ENCODE peak calls at places on chromosomes 1 and 21, in nine cellular contexts. M is Peyer's patch, Y is nephron progenitor cell, U is cardiac muscle cell, A is HFF-Myc, N is RWPE1, J is stomach, G is GM10248, O is fibroblast of lung. F is an unnamed sample.

GRCh38 chr1:165492845-165493244 is 47.9 kb upstream of the RXRG start:
- DNase-seq in G (no peak), M (no peak), Y (no peak), J (no peak), A (no peak), N (no peak), U (no peak), O (no peak), F (no peak)

GRCh38 chr1:31295874-31296485 is 608 bp downstream of the SNRNP40 start:
- DNase-seq in Y (no peak), M (no peak), N (no peak), O (no peak), G (no peak), A (no peak), J (no peak), U (no peak), F (no peak)

GRCh38 chr1:178752891-178753290 is 27.8 kb downstream of the RALGPS2 start:
- DNase-seq in U (no peak), M (no peak), A (no peak), Y (no peak), N (no peak), O (no peak), J (no peak), G (no peak), F (no peak)

GRCh38 chr1:118223426-118223825 is 38.4 kb upstream of the SPAG17 start:
- DNase-seq in A (no peak), G (no peak), N (no peak), Y (peak; percentile 57), U (peak; percentile 79), O (no peak), M (no peak), J (no peak), F (peak; percentile 49)

GRCh38 chr1:183580281-183580682 is 10.0 kb downstream of the NCF2 start:
- DNase-seq in A (no peak), G (peak; percentile 49), J (no peak), O (no peak), U (peak; percentile 35), N (no peak), Y (peak; percentile 38), M (peak; percentile 50), F (no peak)

GRCh38 chr1:41387667-41388091 is 26.4 kb downstream of the FOXO6 start:
- DNase-seq in J (peak; percentile 85), O (peak; percentile 66), G (no peak), M (no peak), Y (peak; percentile 74), A (no peak), U (peak; percentile 93), N (peak; percentile 38), F (no peak)

GRCh38 chr1:199279872-199280649 is 641.2 kb downstream of the PTPRC start:
- DNase-seq in J (no peak), N (no peak), G (no peak), A (no peak), M (no peak), U (no peak), O (no peak), Y (no peak), F (no peak)

GRCh38 chr1:169928438-169929209 is 34.9 kb upstream of the SCYL3 start:
- DNase-seq in A (no peak), Y (no peak), O (peak; percentile 80), N (peak; percentile 26), U (peak; percentile 57), G (no peak), M (no peak), J (no peak), F (no peak)

GRCh38 chr1:171344473-171344820 is 30.5 kb downstream of the FMO4 start:
- DNase-seq in A (no peak), J (no peak), O (peak; percentile 66), Y (no peak), G (no peak), N (no peak), M (no peak), U (no peak), F (no peak)

GRCh38 chr1:227140376-227140775 is 177.9 kb downstream of the CDC42BPA start:
- DNase-seq in U (no peak), G (no peak), A (no peak), O (no peak), J (no peak), Y (no peak), N (no peak), M (no peak), F (no peak)

GRCh38 chr1:58143972-58144752 is 402.4 kb downstream of the OMA1 start:
- DNase-seq in A (no peak), Y (no peak), M (no peak), O (no peak), G (no peak), J (no peak), U (no peak), N (no peak), F (no peak)

GRCh38 chr21:41687633-41688032 is 79.2 kb downstream of the RIPK4 start:
- DNase-seq in A (no peak), M (no peak), J (no peak), N (no peak), O (no peak), G (no peak), Y (no peak), U (no peak), F (no peak)

GRCh38 chr1:236808564-236809130 is 13.6 kb downstream of the MTR start:
- DNase-seq in M (no peak), J (no peak), Y (no peak), A (no peak), U (no peak), G (no peak), O (peak; percentile 51), N (no peak), F (no peak)

GRCh38 chr1:161737625-161738024 is 12.0 kb upstream of the DUSP12 start:
- DNase-seq in M (no peak), U (no peak), N (no peak), A (no peak), Y (no peak), G (no peak), J (no peak), O (no peak), F (no peak)
- TF ChIP-seq CTCF in M (no peak), U (no peak), N (no peak), A (no peak), Y (no peak), G (no peak), J (no peak), O (no peak), F (no peak)

GRCh38 chr1:156912861-156913808 is 7.3 kb upstream of the LRRC71 start:
- DNase-seq in M (no peak), N (no peak), J (no peak), A (no peak), O (no peak), Y (peak; percentile 44), U (no peak), G (no peak), F (peak; percentile 47)
- TF ChIP-seq CTCF in M (no peak), N (no peak), J (no peak), A (no peak), O (no peak), Y (peak; percentile 31), U (no peak), G (no peak), F (peak; percentile 19)

GRCh38 chr1:72283204-72284083 is 1.1 kb upstream of the NEGR1 start:
- DNase-seq in J (peak; percentile 52), M (no peak), N (peak; percentile 22), Y (peak; percentile 63), G (peak; percentile 11), O (peak; percentile 73), A (no peak), U (peak; percentile 66), F (peak; percentile 67)

GRCh38 chr1:72285074-72285425 is 2.7 kb upstream of the NEGR1 start:
- DNase-seq in A (no peak), U (no peak), J (no peak), M (no peak), Y (no peak), O (no peak), G (no peak), N (no peak), F (no peak)

GRCh38 chr1:72282690-72283203 is 408 bp upstream of the NEGR1 start:
- DNase-seq in J (peak; percentile 81), U (peak; percentile 90), Y (peak; percentile 86), N (peak; percentile 59), A (no peak), O (peak; percentile 92), G (peak; percentile 61), M (peak; percentile 31), F (peak; percentile 93)

GRCh38 chr1:72284084-72284397 is 1.7 kb upstream of the NEGR1 start:
- DNase-seq in U (no peak), M (no peak), Y (no peak), J (no peak), O (no peak), A (no peak), N (peak; percentile 2), G (no peak), F (no peak)

DNA sequence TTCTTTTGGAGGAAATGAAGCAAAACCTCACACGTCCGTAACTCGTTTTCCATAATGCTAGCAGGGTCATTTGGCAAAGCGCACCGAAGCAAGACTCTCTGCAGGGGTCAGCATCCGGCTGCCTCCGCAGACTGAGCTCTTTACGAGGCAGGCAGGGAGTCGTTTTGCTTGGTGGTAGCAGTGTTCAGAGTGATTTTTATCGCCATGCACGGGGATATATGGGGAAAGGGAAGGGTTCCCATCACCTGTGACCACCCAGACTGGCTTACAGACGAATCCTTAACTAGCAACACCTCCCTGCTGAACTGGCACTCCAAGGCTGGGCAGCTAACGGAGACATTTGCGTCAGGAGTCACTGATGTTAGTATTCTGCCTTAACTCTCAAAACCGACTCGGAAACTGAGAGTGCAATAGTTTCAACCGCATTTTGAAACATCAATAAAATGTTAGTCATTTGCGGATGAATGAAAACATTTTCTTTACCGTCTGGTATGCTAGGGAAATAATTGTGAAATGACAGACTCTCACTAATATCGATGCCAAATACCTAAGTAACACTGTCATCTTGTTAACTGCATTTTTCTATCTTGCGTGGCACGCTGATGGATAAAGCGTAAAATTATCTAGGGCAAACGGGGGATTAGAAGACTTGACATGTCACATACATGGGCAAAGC is 2.2 kb upstream of the NEGR1 start:
- DNase-seq in N (peak; percentile 65), A (peak; percentile 64), G (peak; percentile 5), J (no peak), O (peak; percentile 79), Y (peak; percentile 59), U (peak; percentile 70), M (no peak), F (peak; percentile 64)
- TF ChIP-seq CTCF in N (no peak), A (peak; percentile 19), G (no peak), J (no peak), O (no peak), Y (no peak), U (peak; percentile 11), M (no peak), F (no peak)

DNA sequence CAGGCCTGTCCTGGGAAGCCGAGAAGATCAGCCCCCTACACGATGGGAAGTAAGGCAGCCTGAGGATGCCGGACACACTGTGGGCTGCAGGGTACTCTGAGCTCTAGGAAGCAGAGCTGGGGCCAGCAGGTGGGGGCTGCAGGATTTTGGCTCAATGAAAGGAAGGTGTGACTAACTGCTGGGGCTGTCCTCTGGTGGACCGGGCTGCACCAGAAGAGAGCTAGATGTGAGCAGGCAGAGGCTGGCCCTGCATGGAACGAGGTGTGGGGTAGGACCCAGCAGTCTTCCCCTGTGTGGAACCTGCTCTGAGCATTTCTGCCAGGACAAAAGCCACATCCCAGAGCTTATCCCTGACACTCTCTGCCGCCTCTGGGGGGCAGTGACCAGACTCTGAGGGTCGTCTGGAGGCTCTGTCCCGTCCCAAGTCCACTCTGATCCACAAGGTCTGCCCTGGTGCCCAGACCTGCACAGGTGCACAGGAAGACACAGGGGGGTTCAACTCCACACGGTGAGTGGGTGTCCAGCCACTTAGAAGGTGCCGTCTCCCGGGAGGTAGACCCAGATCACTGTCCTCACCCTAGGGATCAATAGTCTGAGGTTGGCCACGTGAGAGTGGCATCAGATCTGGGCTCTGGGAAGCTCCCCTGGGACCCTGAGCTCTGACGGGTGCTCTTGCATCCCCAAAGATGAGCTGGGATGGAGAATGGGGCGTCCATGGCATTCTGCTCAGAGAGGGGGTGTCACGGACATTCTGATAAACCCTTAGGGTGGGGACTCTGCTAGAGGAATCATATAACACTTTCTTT is 187.6 kb upstream of the VAMP3 start:
- DNase-seq in O (no peak), M (no peak), A (no peak), N (no peak), G (no peak), J (no peak), U (no peak), Y (peak; percentile 1), F (no peak)
- TF ChIP-seq CTCF in O (no peak), M (no peak), A (no peak), N (no peak), G (no peak), J (no peak), U (no peak), Y (no peak), F (no peak)

F was measured in glutamatergic neuron.